ENCODE peak calls at places on chromosomes 13 and 19, in seven cellular contexts. One of them, this sample, is unnamed.
A peak's percentile ranks its signal among the peaks of the same experiment; 100 is the strongest.

GRCh38 chr13:39566216-39566869 is 36.6 kb downstream of the LHFPL6 start:
- DNase-seq in body of pancreas: no peak
- DNase-seq in EL: no peak
- DNase-seq in effector memory CD8-positive, alpha-beta T cell: no peak
- DNase-seq in IMR-90: no peak
- DNase-seq in foreskin fibroblast: no peak
- DNase-seq in NCI-H1417: no peak
- DNase-seq in this sample: no peak

GRCh38 chr13:65789815-65790214 is 1440.3 kb downstream of the PCDH9 start:
- DNase-seq in foreskin fibroblast: peak; percentile 36
- DNase-seq in effector memory CD8-positive, alpha-beta T cell: no peak
- DNase-seq in body of pancreas: no peak
- DNase-seq in EL: no peak
- DNase-seq in IMR-90: peak; percentile 59
- DNase-seq in NCI-H1417: no peak
- DNase-seq in this sample: no peak

GRCh38 chr13:72651196-72651595 is 76.2 kb downstream of the MZT1 start:
- DNase-seq in NCI-H1417: peak; percentile 16
- DNase-seq in body of pancreas: no peak
- DNase-seq in foreskin fibroblast: no peak
- DNase-seq in EL: no peak
- DNase-seq in effector memory CD8-positive, alpha-beta T cell: no peak
- DNase-seq in IMR-90: no peak
- DNase-seq in this sample: no peak

GRCh38 chr19:24073807-24074206 is 13.2 kb upstream of the ZNF254 start:
- DNase-seq in foreskin fibroblast: no peak
- DNase-seq in effector memory CD8-positive, alpha-beta T cell: no peak
- DNase-seq in NCI-H1417: no peak
- DNase-seq in body of pancreas: no peak
- DNase-seq in IMR-90: no peak
- DNase-seq in EL: no peak
- DNase-seq in this sample: no peak

GRCh38 chr13:47796816-47797215 is 204.3 kb downstream of the SUCLA2 start:
- DNase-seq in EL: no peak
- DNase-seq in effector memory CD8-positive, alpha-beta T cell: no peak
- DNase-seq in NCI-H1417: no peak
- DNase-seq in IMR-90: no peak
- DNase-seq in body of pancreas: no peak
- DNase-seq in foreskin fibroblast: no peak
- DNase-seq in this sample: no peak

GRCh38 chr13:37621811-37622361 is 23.3 kb upstream of the POSTN start:
- DNase-seq in NCI-H1417: no peak
- DNase-seq in IMR-90: peak; percentile 84
- DNase-seq in EL: peak; percentile 85
- DNase-seq in foreskin fibroblast: peak; percentile 91
- DNase-seq in body of pancreas: peak; percentile 13
- DNase-seq in effector memory CD8-positive, alpha-beta T cell: no peak
- DNase-seq in this sample: no peak

GRCh38 chr19:5934779-5935472 is 20.9 kb downstream of the CAPS start:
- DNase-seq in foreskin fibroblast: peak; percentile 92
- DNase-seq in effector memory CD8-positive, alpha-beta T cell: no peak
- DNase-seq in IMR-90: peak; percentile 90
- DNase-seq in body of pancreas: no peak
- DNase-seq in NCI-H1417: no peak
- DNase-seq in EL: peak; percentile 84
- DNase-seq in this sample: no peak

GRCh38 chr19:9075064-9075964 is 11.5 kb upstream of the OR1M1 start:
- DNase-seq in EL: peak; percentile 96
- DNase-seq in body of pancreas: peak; percentile 70
- DNase-seq in IMR-90: peak; percentile 83
- DNase-seq in effector memory CD8-positive, alpha-beta T cell: no peak
- DNase-seq in NCI-H1417: no peak
- DNase-seq in foreskin fibroblast: peak; percentile 83
- DNase-seq in this sample: no peak

GRCh38 chr19:47839913-47840312 is 18.2 kb downstream of the CRX start:
- DNase-seq in effector memory CD8-positive, alpha-beta T cell: no peak
- DNase-seq in EL: no peak
- DNase-seq in body of pancreas: no peak
- DNase-seq in IMR-90: no peak
- DNase-seq in foreskin fibroblast: peak; percentile 12
- DNase-seq in NCI-H1417: no peak
- DNase-seq in this sample: no peak

This sample was measured in CD8-positive, alpha-beta memory T cell.